ENCODE peak calls at places on chromosomes 16 and 17, in nine cellular contexts. One of them, this sample, is unnamed.

GRCh38 chr17:46741122-46741725 is 77.3 kb downstream of the WNT3 start:
- DNase-seq in A549: no peak
- DNase-seq in mammary epithelial cell: no peak
- DNase-seq in adrenal gland: no peak
- DNase-seq in astrocyte of the spinal cord: no peak
- DNase-seq in breast epithelium: no peak
- DNase-seq in GM23338: no peak
- DNase-seq in heart left ventricle: no peak
- DNase-seq in left ventricle myocardium inferior: no peak
- DNase-seq in this sample: no peak

GRCh38 chr16:24491721-24492120 is 47.6 kb upstream of the RBBP6 start:
- DNase-seq in astrocyte of the spinal cord: no peak
- DNase-seq in A549: no peak
- DNase-seq in breast epithelium: no peak
- DNase-seq in GM23338: no peak
- DNase-seq in left ventricle myocardium inferior: no peak
- DNase-seq in heart left ventricle: no peak
- DNase-seq in mammary epithelial cell: peak
- DNase-seq in adrenal gland: no peak
- DNase-seq in this sample: no peak

GRCh38 chr16:75502916-75503605 is 7.8 kb upstream of the CHST6 start:
- DNase-seq in heart left ventricle: no peak
- DNase-seq in adrenal gland: no peak
- DNase-seq in mammary epithelial cell: peak
- DNase-seq in left ventricle myocardium inferior: no peak
- DNase-seq in astrocyte of the spinal cord: no peak
- DNase-seq in GM23338: no peak
- DNase-seq in breast epithelium: no peak
- DNase-seq in A549: no peak
- DNase-seq in this sample: no peak

GRCh38 chr16:86956437-86956836 is 360.8 kb downstream of the C16orf95 start:
- DNase-seq in A549: no peak
- DNase-seq in astrocyte of the spinal cord: no peak
- DNase-seq in adrenal gland: no peak
- DNase-seq in left ventricle myocardium inferior: no peak
- DNase-seq in GM23338: no peak
- DNase-seq in heart left ventricle: no peak
- DNase-seq in mammary epithelial cell: no peak
- DNase-seq in breast epithelium: no peak
- DNase-seq in this sample: no peak

GRCh38 chr17:10357768-10358167 is 15.0 kb downstream of the MYH13 start:
- DNase-seq in astrocyte of the spinal cord: no peak
- DNase-seq in mammary epithelial cell: no peak
- DNase-seq in heart left ventricle: no peak
- DNase-seq in adrenal gland: no peak
- DNase-seq in A549: peak
- DNase-seq in breast epithelium: no peak
- DNase-seq in GM23338: peak
- DNase-seq in left ventricle myocardium inferior: no peak
- DNase-seq in this sample: no peak

GRCh38 chr16:65388592-65388991 is 266.7 kb upstream of the CDH11 start:
- DNase-seq in breast epithelium: no peak
- DNase-seq in heart left ventricle: no peak
- DNase-seq in GM23338: no peak
- DNase-seq in mammary epithelial cell: peak
- DNase-seq in astrocyte of the spinal cord: peak
- DNase-seq in left ventricle myocardium inferior: no peak
- DNase-seq in adrenal gland: no peak
- DNase-seq in A549: no peak
- DNase-seq in this sample: peak

GRCh38 chr16:87812200-87812656 is 46.4 kb upstream of the KLHDC4 start:
- DNase-seq in astrocyte of the spinal cord: no peak
- DNase-seq in left ventricle myocardium inferior: no peak
- DNase-seq in A549: no peak
- DNase-seq in breast epithelium: no peak
- DNase-seq in GM23338: no peak
- DNase-seq in heart left ventricle: no peak
- DNase-seq in mammary epithelial cell: no peak
- DNase-seq in adrenal gland: no peak
- DNase-seq in this sample: no peak

GRCh38 chr16:1973461-1974156 is 1.8 kb downstream of the TBL3 start:
- DNase-seq in heart left ventricle: no peak
- DNase-seq in A549: no peak
- DNase-seq in left ventricle myocardium inferior: no peak
- DNase-seq in breast epithelium: no peak
- DNase-seq in astrocyte of the spinal cord: no peak
- DNase-seq in adrenal gland: no peak
- DNase-seq in mammary epithelial cell: no peak
- DNase-seq in GM23338: no peak
- DNase-seq in this sample: no peak

GRCh38 chr17:82399030-82399429 is 19.1 kb upstream of the HEXD start:
- DNase-seq in A549: no peak
- DNase-seq in adrenal gland: no peak
- DNase-seq in heart left ventricle: peak
- DNase-seq in left ventricle myocardium inferior: peak
- DNase-seq in breast epithelium: no peak
- DNase-seq in GM23338: no peak
- DNase-seq in astrocyte of the spinal cord: peak
- DNase-seq in mammary epithelial cell: no peak
- DNase-seq in this sample: peak

GRCh38 chr17:36920032-36921000 is 17.0 kb upstream of the LHX1 start:
- DNase-seq in mammary epithelial cell: no peak
- DNase-seq in GM23338: no peak
- DNase-seq in left ventricle myocardium inferior: no peak
- DNase-seq in breast epithelium: no peak
- DNase-seq in heart left ventricle: no peak
- DNase-seq in A549: peak
- DNase-seq in astrocyte of the spinal cord: peak
- DNase-seq in adrenal gland: no peak
- DNase-seq in this sample: peak

GRCh38 chr16:85757341-85757822 is 6.5 kb upstream of the C16orf74 start:
- DNase-seq in adrenal gland: no peak
- DNase-seq in heart left ventricle: no peak
- DNase-seq in left ventricle myocardium inferior: no peak
- DNase-seq in GM23338: no peak
- DNase-seq in astrocyte of the spinal cord: peak
- DNase-seq in mammary epithelial cell: peak
- DNase-seq in breast epithelium: no peak
- DNase-seq in A549: no peak
- DNase-seq in this sample: peak

GRCh38 chr16:48076455-48077012 is 79.3 kb downstream of the ABCC12 start:
- DNase-seq in A549: peak
- DNase-seq in GM23338: no peak
- DNase-seq in mammary epithelial cell: no peak
- DNase-seq in breast epithelium: no peak
- DNase-seq in left ventricle myocardium inferior: no peak
- DNase-seq in astrocyte of the spinal cord: peak
- DNase-seq in adrenal gland: no peak
- DNase-seq in heart left ventricle: no peak
- DNase-seq in this sample: no peak

GRCh38 chr16:73230651-73231050 is 182.7 kb upstream of the ZFHX3 start:
- DNase-seq in adrenal gland: no peak
- DNase-seq in A549: no peak
- DNase-seq in breast epithelium: no peak
- DNase-seq in mammary epithelial cell: no peak
- DNase-seq in GM23338: no peak
- DNase-seq in left ventricle myocardium inferior: no peak
- DNase-seq in heart left ventricle: no peak
- DNase-seq in astrocyte of the spinal cord: no peak
- DNase-seq in this sample: no peak

GRCh38 chr16:6160303-6160702 is 1062.7 kb upstream of the EEF2KMT start:
- DNase-seq in breast epithelium: no peak
- DNase-seq in A549: no peak
- DNase-seq in GM23338: no peak
- DNase-seq in heart left ventricle: no peak
- DNase-seq in adrenal gland: no peak
- DNase-seq in mammary epithelial cell: no peak
- DNase-seq in astrocyte of the spinal cord: peak
- DNase-seq in left ventricle myocardium inferior: no peak
- DNase-seq in this sample: no peak

GRCh38 chr16:31869511-31870201 is 4.0 kb upstream of the ZNF267 start:
- DNase-seq in left ventricle myocardium inferior: no peak
- DNase-seq in A549: no peak
- DNase-seq in GM23338: peak
- DNase-seq in breast epithelium: no peak
- DNase-seq in astrocyte of the spinal cord: peak
- DNase-seq in mammary epithelial cell: peak
- DNase-seq in adrenal gland: peak
- DNase-seq in heart left ventricle: peak
- DNase-seq in this sample: peak

GRCh38 chr16:11949527-11949926 is 7.7 kb upstream of the NPIPB2 start:
- DNase-seq in A549: peak
- DNase-seq in mammary epithelial cell: peak
- DNase-seq in adrenal gland: peak
- DNase-seq in astrocyte of the spinal cord: peak
- DNase-seq in left ventricle myocardium inferior: no peak
- DNase-seq in heart left ventricle: peak
- DNase-seq in GM23338: peak
- DNase-seq in breast epithelium: no peak
- DNase-seq in this sample: peak

GRCh38 chr17:79672496-79672895 is 58.2 kb upstream of the ENPP7 start:
- DNase-seq in GM23338: no peak
- DNase-seq in A549: no peak
- DNase-seq in mammary epithelial cell: no peak
- DNase-seq in breast epithelium: peak
- DNase-seq in adrenal gland: no peak
- DNase-seq in left ventricle myocardium inferior: no peak
- DNase-seq in heart left ventricle: no peak
- DNase-seq in astrocyte of the spinal cord: no peak
- DNase-seq in this sample: no peak

GRCh38 chr17:72171703-72172670 is 51.2 kb downstream of the SOX9 start:
- DNase-seq in left ventricle myocardium inferior: no peak
- DNase-seq in A549: no peak
- DNase-seq in astrocyte of the spinal cord: no peak
- DNase-seq in GM23338: no peak
- DNase-seq in mammary epithelial cell: no peak
- DNase-seq in heart left ventricle: no peak
- DNase-seq in adrenal gland: peak
- DNase-seq in breast epithelium: no peak
- DNase-seq in this sample: no peak

GRCh38 chr16:67170168-67170947 is at the start of gene NOL3:
- DNase-seq in left ventricle myocardium inferior: peak
- DNase-seq in A549: peak
- DNase-seq in breast epithelium: peak
- DNase-seq in mammary epithelial cell: peak
- DNase-seq in adrenal gland: peak
- DNase-seq in GM23338: peak
- DNase-seq in heart left ventricle: peak
- DNase-seq in astrocyte of the spinal cord: peak
- DNase-seq in this sample: peak

DNA sequence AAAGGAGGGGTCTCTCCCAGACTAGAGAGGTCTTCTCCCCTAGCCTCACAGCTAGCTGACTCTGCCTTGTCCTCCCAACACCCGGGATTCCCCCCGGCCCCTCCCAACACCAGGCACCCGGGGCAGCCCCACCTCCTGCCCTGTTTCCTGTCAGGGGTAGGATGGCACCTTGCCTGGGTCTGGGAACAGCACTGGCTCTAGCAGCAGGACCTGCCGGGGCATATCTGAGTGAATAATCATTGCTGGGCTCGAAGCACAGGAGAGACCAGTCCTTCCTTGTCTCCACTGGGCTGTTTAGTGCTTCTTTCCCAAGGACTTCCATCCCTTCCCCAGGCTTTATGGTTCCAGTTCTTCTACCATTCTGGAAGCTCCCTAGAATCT is 25.7 kb downstream of the MINK1 start:
- DNase-seq in adrenal gland: peak
- DNase-seq in A549: no peak
- DNase-seq in GM23338: peak
- DNase-seq in heart left ventricle: peak
- DNase-seq in mammary epithelial cell: peak
- DNase-seq in left ventricle myocardium inferior: peak
- DNase-seq in astrocyte of the spinal cord: peak
- DNase-seq in breast epithelium: peak
- DNase-seq in this sample: peak
- H3K4me3 ChIP-seq in adrenal gland: no peak
- H3K4me3 ChIP-seq in A549: no peak
- H3K4me3 ChIP-seq in GM23338: peak
- H3K4me3 ChIP-seq in heart left ventricle: no peak
- H3K4me3 ChIP-seq in mammary epithelial cell: peak
- H3K4me3 ChIP-seq in left ventricle myocardium inferior: peak
- H3K4me3 ChIP-seq in astrocyte of the spinal cord: no peak
- H3K4me3 ChIP-seq in breast epithelium: no peak
- H3K4me3 ChIP-seq in this sample: no peak

GRCh38 chr16:81461243-81461642 is 16.6 kb downstream of the CMIP start:
- DNase-seq in heart left ventricle: no peak
- DNase-seq in astrocyte of the spinal cord: no peak
- DNase-seq in breast epithelium: no peak
- DNase-seq in GM23338: no peak
- DNase-seq in adrenal gland: no peak
- DNase-seq in left ventricle myocardium inferior: no peak
- DNase-seq in mammary epithelial cell: no peak
- DNase-seq in A549: no peak
- DNase-seq in this sample: no peak
- TF ChIP-seq CTCF in heart left ventricle: no peak
- TF ChIP-seq CTCF in astrocyte of the spinal cord: no peak
- TF ChIP-seq CTCF in breast epithelium: no peak
- TF ChIP-seq CTCF in GM23338: no peak
- TF ChIP-seq CTCF in adrenal gland: no peak
- TF ChIP-seq CTCF in left ventricle myocardium inferior: no peak
- TF ChIP-seq CTCF in mammary epithelial cell: no peak
- TF ChIP-seq CTCF in A549: no peak
- TF ChIP-seq CTCF in this sample: no peak

GRCh38 chr17:33973491-33973890 is 281.6 kb upstream of the CCL2 start:
- DNase-seq in astrocyte of the spinal cord: no peak
- DNase-seq in adrenal gland: no peak
- DNase-seq in heart left ventricle: no peak
- DNase-seq in breast epithelium: no peak
- DNase-seq in mammary epithelial cell: no peak
- DNase-seq in left ventricle myocardium inferior: no peak
- DNase-seq in GM23338: no peak
- DNase-seq in A549: no peak
- DNase-seq in this sample: no peak
- H3K4me3 ChIP-seq in astrocyte of the spinal cord: no peak
- H3K4me3 ChIP-seq in adrenal gland: no peak
- H3K4me3 ChIP-seq in heart left ventricle: no peak
- H3K4me3 ChIP-seq in breast epithelium: no peak
- H3K4me3 ChIP-seq in mammary epithelial cell: no peak
- H3K4me3 ChIP-seq in left ventricle myocardium inferior: no peak
- H3K4me3 ChIP-seq in GM23338: no peak
- H3K4me3 ChIP-seq in A549: no peak
- H3K4me3 ChIP-seq in this sample: no peak

DNA sequence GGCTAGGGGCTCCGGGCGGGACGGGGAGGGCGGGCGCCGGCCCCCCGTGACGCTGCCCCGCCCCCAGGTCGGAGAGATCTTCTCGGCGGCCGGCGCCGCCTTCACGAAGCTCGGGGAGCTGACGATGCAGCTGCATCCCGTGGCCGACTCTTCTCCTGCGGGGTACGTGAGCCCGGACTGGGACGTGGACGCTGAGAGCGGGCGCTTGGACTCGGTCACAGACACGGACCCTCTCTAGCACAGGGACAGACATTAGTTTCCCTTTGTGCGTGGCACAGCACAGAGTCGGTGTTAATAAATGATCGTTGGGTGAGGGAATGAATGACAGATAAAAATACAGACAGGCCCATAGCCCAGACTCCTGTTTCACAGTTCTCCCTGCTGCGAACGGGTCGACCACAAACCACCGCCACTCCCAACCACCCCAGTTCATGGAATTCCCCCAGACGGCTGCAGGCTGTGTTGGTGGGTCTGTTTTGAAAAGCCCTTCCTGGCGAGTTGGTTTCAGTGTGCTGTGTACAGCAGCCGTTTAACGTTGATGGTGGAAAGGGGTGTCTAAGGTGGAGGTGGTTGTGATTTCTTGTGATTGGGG is 2.7 kb downstream of the RNASEK start:
- DNase-seq in breast epithelium: no peak
- DNase-seq in left ventricle myocardium inferior: no peak
- DNase-seq in adrenal gland: no peak
- DNase-seq in heart left ventricle: no peak
- DNase-seq in astrocyte of the spinal cord: peak
- DNase-seq in mammary epithelial cell: peak
- DNase-seq in GM23338: peak
- DNase-seq in A549: no peak
- DNase-seq in this sample: peak
- TF ChIP-seq CTCF in breast epithelium: no peak
- TF ChIP-seq CTCF in left ventricle myocardium inferior: peak
- TF ChIP-seq CTCF in adrenal gland: no peak
- TF ChIP-seq CTCF in heart left ventricle: no peak
- TF ChIP-seq CTCF in astrocyte of the spinal cord: no peak
- TF ChIP-seq CTCF in mammary epithelial cell: no peak
- TF ChIP-seq CTCF in GM23338: no peak
- TF ChIP-seq CTCF in A549: peak
- TF ChIP-seq CTCF in this sample: no peak

This sample was measured in choroid plexus epithelial cell.